ENCODE peak calls at places on chromosome 13, in six cellular contexts. One of them, this sample, is unnamed.

GRCh38 chr13:84263354-84264069 is 381.2 kb upstream of the SLITRK1 start:
- DNase-seq in substantia nigra: no peak
- DNase-seq in lung microvascular endothelial cell: no peak
- DNase-seq in GDM1: no peak
- DNase-seq in Daoy: no peak
- DNase-seq in brain microvascular endothelial cell: no peak
- DNase-seq in this sample: no peak

GRCh38 chr13:105737688-105738087 is 797.8 kb downstream of the EFNB2 start:
- DNase-seq in substantia nigra: no peak
- DNase-seq in lung microvascular endothelial cell: no peak
- DNase-seq in GDM1: no peak
- DNase-seq in Daoy: no peak
- DNase-seq in brain microvascular endothelial cell: no peak
- DNase-seq in this sample: no peak

GRCh38 chr13:45333251-45333972 is 7.6 kb downstream of the TPT1 start:
- DNase-seq in substantia nigra: no peak
- DNase-seq in lung microvascular endothelial cell: no peak
- DNase-seq in GDM1: no peak
- DNase-seq in Daoy: no peak
- DNase-seq in brain microvascular endothelial cell: no peak
- DNase-seq in this sample: no peak

GRCh38 chr13:20882206-20882605 is 20.3 kb downstream of the XPO4 start:
- DNase-seq in substantia nigra: no peak
- DNase-seq in lung microvascular endothelial cell: no peak
- DNase-seq in GDM1: no peak
- DNase-seq in Daoy: peak
- DNase-seq in brain microvascular endothelial cell: peak
- DNase-seq in this sample: peak

GRCh38 chr13:110328509-110328908 is 21.4 kb downstream of the COL4A2 start:
- DNase-seq in substantia nigra: no peak
- DNase-seq in lung microvascular endothelial cell: no peak
- DNase-seq in GDM1: no peak
- DNase-seq in Daoy: no peak
- DNase-seq in brain microvascular endothelial cell: no peak
- DNase-seq in this sample: no peak

GRCh38 chr13:48975101-48975925 is at the start of gene FNDC3A:
- DNase-seq in substantia nigra: peak
- DNase-seq in lung microvascular endothelial cell: peak
- DNase-seq in GDM1: peak
- DNase-seq in Daoy: peak
- DNase-seq in brain microvascular endothelial cell: peak
- DNase-seq in this sample: no peak

GRCh38 chr13:27044837-27045570 is 126.6 kb downstream of the USP12 start:
- DNase-seq in substantia nigra: no peak
- DNase-seq in lung microvascular endothelial cell: no peak
- DNase-seq in GDM1: no peak
- DNase-seq in Daoy: peak
- DNase-seq in brain microvascular endothelial cell: no peak
- DNase-seq in this sample: no peak

GRCh38 chr13:114108894-114109293 is 23.5 kb downstream of the RASA3 start:
- DNase-seq in substantia nigra: no peak
- DNase-seq in lung microvascular endothelial cell: no peak
- DNase-seq in GDM1: no peak
- DNase-seq in Daoy: no peak
- DNase-seq in brain microvascular endothelial cell: no peak
- DNase-seq in this sample: no peak

GRCh38 chr13:109740121-109740520 is 46.3 kb downstream of the IRS2 start:
- DNase-seq in substantia nigra: no peak
- DNase-seq in lung microvascular endothelial cell: peak
- DNase-seq in GDM1: no peak
- DNase-seq in Daoy: no peak
- DNase-seq in brain microvascular endothelial cell: no peak
- DNase-seq in this sample: no peak

GRCh38 chr13:60343978-60344377 is 53.0 kb upstream of the TDRD3 start:
- DNase-seq in substantia nigra: no peak
- DNase-seq in lung microvascular endothelial cell: no peak
- DNase-seq in GDM1: no peak
- DNase-seq in Daoy: no peak
- DNase-seq in brain microvascular endothelial cell: no peak
- DNase-seq in this sample: no peak

GRCh38 chr13:113959198-113959597 is 14.7 kb downstream of the C13orf46 start:
- DNase-seq in substantia nigra: no peak
- DNase-seq in lung microvascular endothelial cell: peak
- DNase-seq in GDM1: no peak
- DNase-seq in Daoy: no peak
- DNase-seq in brain microvascular endothelial cell: no peak
- DNase-seq in this sample: peak

GRCh38 chr13:23754506-23754905 is 134.7 kb downstream of the MIPEP start:
- DNase-seq in substantia nigra: no peak
- DNase-seq in lung microvascular endothelial cell: peak
- DNase-seq in GDM1: no peak
- DNase-seq in Daoy: no peak
- DNase-seq in brain microvascular endothelial cell: no peak
- DNase-seq in this sample: no peak

GRCh38 chr13:61286148-61286745 is 129.4 kb downstream of the PCDH20 start:
- DNase-seq in substantia nigra: no peak
- DNase-seq in lung microvascular endothelial cell: no peak
- DNase-seq in GDM1: no peak
- DNase-seq in Daoy: no peak
- DNase-seq in brain microvascular endothelial cell: no peak
- DNase-seq in this sample: no peak